ENCODE peak calls at places on chromosome X, in seven cellular contexts. I, C, N, J, U, R and M are unnamed samples.

GRCh38 chrX:38192007-38192625 is 28.6 kb downstream of the SRPX start:
- DNase-seq in I (no peak), R (no peak), U (peak; percentile 44), C (peak; percentile 31), N (peak; percentile 29), J (no peak), M (no peak)

GRCh38 chrX:107675823-107676555 is 47.7 kb downstream of the PRPS1 start:
- DNase-seq in N (no peak), U (no peak), C (no peak), R (no peak), I (no peak), J (no peak), M (no peak)

GRCh38 chrX:141669689-141670088 is 28.9 kb downstream of the SPANXD start:
- DNase-seq in C (no peak), J (no peak), N (no peak), R (no peak), U (no peak), I (no peak), M (no peak)

GRCh38 chrX:53233536-53233935 is 8.5 kb upstream of the KDM5C start:
- DNase-seq in U (no peak), J (no peak), C (no peak), N (no peak), I (no peak), R (no peak), M (no peak)

GRCh38 chrX:95505721-95506120 is 1178.9 kb upstream of the DIAPH2 start:
- DNase-seq in N (no peak), C (peak; percentile 53), J (no peak), R (no peak), U (no peak), I (no peak), M (no peak)

GRCh38 chrX:103343105-103343504 is 13.1 kb downstream of the TCEAL7 start:
- DNase-seq in J (peak; percentile 35), I (peak; percentile 22), N (peak; percentile 64), U (peak; percentile 71), R (no peak), C (no peak), M (no peak)

GRCh38 chrX:115968436-115969252 is 201.9 kb upstream of the AGTR2 start:
- DNase-seq in R (no peak), N (peak; percentile 1), U (no peak), C (peak; percentile 97), I (peak; percentile 41), J (peak; percentile 52), M (peak; percentile 12)

GRCh38 chrX:22192419-22193086 is 80.2 kb upstream of the CBLL2 start:
- DNase-seq in C (peak; percentile 70), R (no peak), I (peak; percentile 25), J (peak; percentile 21), U (peak; percentile 78), N (peak; percentile 46), M (peak; percentile 7)

GRCh38 chrX:22314211-22314610 is 41.5 kb downstream of the CBLL2 start:
- DNase-seq in U (peak; percentile 59), I (no peak), J (no peak), N (peak; percentile 70), C (no peak), R (no peak), M (no peak)

GRCh38 chrX:15549189-15550012 is 48.8 kb downstream of the BMX start:
- DNase-seq in N (no peak), R (no peak), U (no peak), C (no peak), J (no peak), I (no peak), M (no peak)

GRCh38 chrX:74519870-74520269 is 94.6 kb downstream of the RLIM start:
- DNase-seq in U (no peak), I (peak; percentile 31), J (no peak), C (no peak), N (no peak), R (no peak), M (no peak)

GRCh38 chrX:71143508-71143907 is 1.1 kb upstream of the NLGN3 start:
- DNase-seq in I (peak; percentile 29), C (no peak), N (no peak), J (no peak), R (no peak), U (no peak), M (no peak)

GRCh38 chrX:97850911-97851310 is 967.2 kb downstream of the RPA4 start:
- DNase-seq in C (no peak), I (no peak), R (no peak), J (no peak), U (peak; percentile 55), N (no peak), M (no peak)

GRCh38 chrX:107672955-107673378 is 44.7 kb downstream of the PRPS1 start:
- DNase-seq in N (peak; percentile 60), C (peak; percentile 81), J (peak; percentile 74), I (peak; percentile 67), R (peak; percentile 5), U (peak; percentile 84), M (no peak)

GRCh38 chrX:29419774-29420553 is 795.4 kb upstream of the MAGEB2 start:
- DNase-seq in U (no peak), C (no peak), I (no peak), J (no peak), N (peak; percentile 71), R (no peak), M (no peak)

GRCh38 chrX:12610079-12610478 is 181.1 kb upstream of the PRPS2 start:
- DNase-seq in C (no peak), N (no peak), J (no peak), I (no peak), U (peak; percentile 78), R (peak; percentile 22), M (peak; percentile 26)

GRCh38 chrX:82320554-82320953 is 1118.7 kb downstream of the SH3BGRL start:
- DNase-seq in C (no peak), R (no peak), I (no peak), N (no peak), J (no peak), U (no peak), M (no peak)

GRCh38 chrX:38754102-38754790 is 47.0 kb upstream of the MID1IP1 start:
- DNase-seq in N (peak; percentile 62), R (peak; percentile 6), U (peak; percentile 68), C (peak; percentile 32), I (no peak), J (peak; percentile 4), M (no peak)

GRCh38 chrX:55451125-55451524 is 802 bp upstream of the MAGEH1 start:
- DNase-seq in N (no peak), R (no peak), C (no peak), U (no peak), J (no peak), I (no peak), M (no peak)

GRCh38 chrX:17042046-17042445 is 95.6 kb downstream of the REPS2 start:
- DNase-seq in I (no peak), R (no peak), C (no peak), U (no peak), N (no peak), J (no peak), M (no peak)

GRCh38 chrX:136851526-136851925 is 29.0 kb downstream of the RBMX start:
- DNase-seq in I (no peak), J (no peak), C (no peak), R (no peak), N (no peak), U (no peak), M (no peak)

GRCh38 chrX:72307646-72308051 is 1.9 kb upstream of the CITED1 start:
- DNase-seq in R (no peak), J (no peak), I (no peak), C (no peak), U (no peak), N (no peak), M (no peak)

GRCh38 chrX:72306085-72306801 is 529 bp upstream of the CITED1 start:
- DNase-seq in N (no peak), C (no peak), U (peak; percentile 22), R (no peak), J (no peak), I (no peak), M (no peak)

GRCh38 chrX:72305286-72306084 is at the start of gene CITED1:
- DNase-seq in R (no peak), C (peak; percentile 40), N (no peak), J (no peak), I (no peak), U (no peak), M (no peak)

GRCh38 chrX:72308209-72308565 is 2.5 kb upstream of the CITED1 start:
- DNase-seq in N (no peak), R (no peak), C (no peak), I (no peak), J (no peak), U (no peak), M (no peak)

GRCh38 chrX:72306851-72307645 is 1.3 kb upstream of the CITED1 start:
- DNase-seq in J (peak; percentile 40), N (peak; percentile 64), C (peak; percentile 60), U (peak; percentile 71), I (peak; percentile 46), R (no peak), M (peak; percentile 28)
- H3K27me3 ChIP-seq in J (no peaks in the 10 kb centered on the region), N (peaks cover 44% of the 10 kb centered on the region), C (peaks cover 57% of the 10 kb centered on the region), U (peaks cover 24% of the 10 kb centered on the region), I (peaks cover 28% of the 10 kb centered on the region), R (peaks cover 45% of the 10 kb centered on the region), M (peaks cover 73% of the 10 kb centered on the region)

DNA sequence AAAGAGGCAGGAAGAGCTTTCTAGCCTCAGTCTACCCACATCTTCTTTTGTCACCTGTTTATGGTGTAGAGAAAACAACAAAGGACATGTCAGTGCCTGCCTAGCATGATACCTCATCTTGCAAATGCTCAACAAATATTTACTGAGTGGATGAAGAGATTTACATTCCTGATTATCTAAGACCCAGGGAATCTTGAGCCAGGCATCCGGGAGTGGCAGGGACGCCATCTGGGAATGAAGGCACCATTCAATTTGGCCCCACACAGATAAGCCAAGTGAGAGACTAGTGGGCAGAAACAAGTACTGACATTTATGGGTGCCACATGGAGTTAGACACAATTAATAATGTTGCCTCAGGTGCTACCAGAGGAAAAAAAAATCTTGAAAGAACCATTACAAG is 36.8 kb upstream of the CASK start:
- DNase-seq in I (no peak), N (no peak), C (no peak), J (no peak), R (no peak), U (no peak), M (no peak)
- TF ChIP-seq CTCF in I (no peak), N (no peak), C (no peak), J (no peak), R (no peak), U (no peak), M (no peak)

GRCh38 chrX:130136497-130136896 is 26.2 kb upstream of the ELF4 start:
- DNase-seq in C (no peak), J (no peak), R (no peak), U (no peak), I (no peak), N (no peak), M (no peak)
- H3K27me3 ChIP-seq in C (no peaks in the 10 kb centered on the region), J (no peaks in the 10 kb centered on the region), R (no peaks in the 10 kb centered on the region), U (no peaks in the 10 kb centered on the region), I (no peaks in the 10 kb centered on the region), N (no peaks in the 10 kb centered on the region), M (no peaks in the 10 kb centered on the region)

DNA sequence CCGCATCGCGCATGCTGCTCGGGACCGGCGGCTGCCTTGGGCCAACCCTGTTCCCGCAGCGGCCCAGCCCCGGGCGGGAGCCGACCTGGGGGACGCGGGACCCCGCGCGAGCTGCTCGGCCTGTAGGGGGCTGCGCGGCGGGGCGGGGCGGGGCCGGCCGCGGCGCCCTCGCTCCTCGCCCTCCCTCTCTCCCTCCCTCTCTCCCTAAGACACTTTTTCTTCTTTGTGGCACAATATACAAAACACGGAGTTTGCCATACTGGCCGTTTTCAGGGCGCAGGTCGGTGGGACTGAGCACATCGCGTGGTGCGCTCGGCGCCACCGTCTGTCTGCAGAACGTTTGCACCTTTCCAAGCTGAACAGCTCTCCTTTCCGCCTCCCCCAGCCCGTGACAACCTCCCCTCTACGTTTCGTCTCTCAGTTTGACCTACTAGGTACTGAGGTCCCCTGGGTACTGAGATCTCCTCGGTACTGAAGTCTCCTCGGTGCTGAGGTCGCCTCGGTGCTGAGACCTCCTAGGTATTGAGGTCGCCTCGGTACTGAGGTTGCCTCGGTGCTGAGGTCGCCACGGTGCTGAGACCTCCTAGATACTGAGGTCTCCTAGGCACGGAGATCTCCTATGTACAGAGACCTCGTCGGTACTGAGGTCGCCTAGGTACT is 261.1 kb upstream of the PLCXD1 start:
- DNase-seq in I (no peak), R (no peak), J (no peak), C (peak; percentile 27), N (no peak), U (peak; percentile 0), M (no peak)
- TF ChIP-seq CTCF in I (no peak), R (no peak), J (no peak), C (no peak), N (no peak), U (no peak), M (no peak)